ENCODE peak calls at places on chromosomes 5 and 9, in eight cellular contexts. One of them, this sample, is unnamed.

GRCh38 chr9:135090081-135090480 is 2.6 kb downstream of the OLFM1 start:
- DNase-seq in activated CD4-positive, CD25-positive, alpha-beta regulatory T cell treated with anti-CD3 and anti-CD28 coated beads, Interleukin-2, amount 50 U/mL, for 72 hours: no peak
- DNase-seq in T47D: no peak
- DNase-seq in NAMALWA: no peak
- DNase-seq in SJSA1: no peak
- DNase-seq in ureter: no peak
- DNase-seq in esophagus squamous epithelium: no peak
- DNase-seq in M059J: no peak
- DNase-seq in this sample: no peak

GRCh38 chr9:101465330-101465915 is 29.8 kb upstream of the ALDOB start:
- DNase-seq in M059J: peak; percentile 85
- DNase-seq in activated CD4-positive, CD25-positive, alpha-beta regulatory T cell treated with anti-CD3 and anti-CD28 coated beads, Interleukin-2, amount 50 U/mL, for 72 hours: no peak
- DNase-seq in ureter: peak; percentile 56
- DNase-seq in NAMALWA: peak; percentile 47
- DNase-seq in esophagus squamous epithelium: no peak
- DNase-seq in SJSA1: peak; percentile 47
- DNase-seq in T47D: peak; percentile 76
- DNase-seq in this sample: peak; percentile 86

GRCh38 chr9:13118294-13118693 is 161.2 kb downstream of the MPDZ start:
- DNase-seq in ureter: no peak
- DNase-seq in NAMALWA: no peak
- DNase-seq in SJSA1: no peak
- DNase-seq in M059J: no peak
- DNase-seq in esophagus squamous epithelium: no peak
- DNase-seq in T47D: no peak
- DNase-seq in activated CD4-positive, CD25-positive, alpha-beta regulatory T cell treated with anti-CD3 and anti-CD28 coated beads, Interleukin-2, amount 50 U/mL, for 72 hours: no peak
- DNase-seq in this sample: no peak

GRCh38 chr9:136103651-136104487 is 8.8 kb upstream of the NACC2 start:
- DNase-seq in activated CD4-positive, CD25-positive, alpha-beta regulatory T cell treated with anti-CD3 and anti-CD28 coated beads, Interleukin-2, amount 50 U/mL, for 72 hours: no peak
- DNase-seq in NAMALWA: no peak
- DNase-seq in esophagus squamous epithelium: no peak
- DNase-seq in SJSA1: no peak
- DNase-seq in ureter: no peak
- DNase-seq in M059J: no peak
- DNase-seq in T47D: no peak
- DNase-seq in this sample: peak; percentile 62

GRCh38 chr5:54703091-54703490 is 185.5 kb downstream of the SNX18 start:
- DNase-seq in ureter: peak; percentile 51
- DNase-seq in esophagus squamous epithelium: no peak
- DNase-seq in NAMALWA: no peak
- DNase-seq in T47D: no peak
- DNase-seq in M059J: peak; percentile 95
- DNase-seq in activated CD4-positive, CD25-positive, alpha-beta regulatory T cell treated with anti-CD3 and anti-CD28 coated beads, Interleukin-2, amount 50 U/mL, for 72 hours: no peak
- DNase-seq in SJSA1: peak; percentile 64
- DNase-seq in this sample: no peak

GRCh38 chr9:126516561-126516935 is 97.2 kb upstream of the LMX1B start:
- DNase-seq in T47D: no peak
- DNase-seq in M059J: no peak
- DNase-seq in NAMALWA: no peak
- DNase-seq in activated CD4-positive, CD25-positive, alpha-beta regulatory T cell treated with anti-CD3 and anti-CD28 coated beads, Interleukin-2, amount 50 U/mL, for 72 hours: no peak
- DNase-seq in esophagus squamous epithelium: no peak
- DNase-seq in ureter: no peak
- DNase-seq in SJSA1: no peak
- DNase-seq in this sample: no peak

GRCh38 chr9:15592317-15592716 is 39.5 kb downstream of the CCDC171 start:
- DNase-seq in T47D: no peak
- DNase-seq in NAMALWA: no peak
- DNase-seq in ureter: no peak
- DNase-seq in esophagus squamous epithelium: no peak
- DNase-seq in M059J: no peak
- DNase-seq in SJSA1: no peak
- DNase-seq in activated CD4-positive, CD25-positive, alpha-beta regulatory T cell treated with anti-CD3 and anti-CD28 coated beads, Interleukin-2, amount 50 U/mL, for 72 hours: no peak
- DNase-seq in this sample: no peak

GRCh38 chr5:35183243-35183955 is 46.9 kb downstream of the PRLR start:
- DNase-seq in activated CD4-positive, CD25-positive, alpha-beta regulatory T cell treated with anti-CD3 and anti-CD28 coated beads, Interleukin-2, amount 50 U/mL, for 72 hours: no peak
- DNase-seq in T47D: peak; percentile 77
- DNase-seq in NAMALWA: peak; percentile 67
- DNase-seq in esophagus squamous epithelium: no peak
- DNase-seq in SJSA1: no peak
- DNase-seq in M059J: peak; percentile 78
- DNase-seq in ureter: no peak
- DNase-seq in this sample: no peak

GRCh38 chr5:38518341-38518740 is 38.1 kb downstream of the LIFR start:
- DNase-seq in NAMALWA: no peak
- DNase-seq in esophagus squamous epithelium: no peak
- DNase-seq in M059J: peak; percentile 15
- DNase-seq in ureter: no peak
- DNase-seq in T47D: no peak
- DNase-seq in SJSA1: no peak
- DNase-seq in activated CD4-positive, CD25-positive, alpha-beta regulatory T cell treated with anti-CD3 and anti-CD28 coated beads, Interleukin-2, amount 50 U/mL, for 72 hours: no peak
- DNase-seq in this sample: no peak

GRCh38 chr5:9363026-9363793 is 182.7 kb downstream of the SEMA5A start:
- DNase-seq in ureter: no peak
- DNase-seq in T47D: no peak
- DNase-seq in esophagus squamous epithelium: no peak
- DNase-seq in M059J: no peak
- DNase-seq in activated CD4-positive, CD25-positive, alpha-beta regulatory T cell treated with anti-CD3 and anti-CD28 coated beads, Interleukin-2, amount 50 U/mL, for 72 hours: no peak
- DNase-seq in NAMALWA: no peak
- DNase-seq in SJSA1: no peak
- DNase-seq in this sample: no peak

GRCh38 chr5:54889826-54890225 is 95.6 kb downstream of the ESM1 start:
- DNase-seq in ureter: no peak
- DNase-seq in activated CD4-positive, CD25-positive, alpha-beta regulatory T cell treated with anti-CD3 and anti-CD28 coated beads, Interleukin-2, amount 50 U/mL, for 72 hours: no peak
- DNase-seq in NAMALWA: no peak
- DNase-seq in esophagus squamous epithelium: no peak
- DNase-seq in M059J: peak; percentile 97
- DNase-seq in T47D: peak; percentile 91
- DNase-seq in SJSA1: no peak
- DNase-seq in this sample: no peak

GRCh38 chr5:99032234-99033013 is 103.6 kb upstream of the CHD1 start:
- DNase-seq in activated CD4-positive, CD25-positive, alpha-beta regulatory T cell treated with anti-CD3 and anti-CD28 coated beads, Interleukin-2, amount 50 U/mL, for 72 hours: no peak
- DNase-seq in NAMALWA: peak; percentile 67
- DNase-seq in M059J: peak; percentile 79
- DNase-seq in ureter: peak; percentile 61
- DNase-seq in esophagus squamous epithelium: no peak
- DNase-seq in T47D: peak; percentile 79
- DNase-seq in SJSA1: peak; percentile 65
- DNase-seq in this sample: peak; percentile 59

GRCh38 chr9:125241863-125242739 is 958 bp upstream of the HSPA5 start:
- DNase-seq in NAMALWA: peak; percentile 29
- DNase-seq in M059J: no peak
- DNase-seq in activated CD4-positive, CD25-positive, alpha-beta regulatory T cell treated with anti-CD3 and anti-CD28 coated beads, Interleukin-2, amount 50 U/mL, for 72 hours: no peak
- DNase-seq in T47D: no peak
- DNase-seq in SJSA1: peak; percentile 59
- DNase-seq in esophagus squamous epithelium: no peak
- DNase-seq in ureter: peak; percentile 55
- DNase-seq in this sample: peak; percentile 42

GRCh38 chr9:84254972-84255371 is 85.6 kb downstream of the SLC28A3 start:
- DNase-seq in ureter: peak; percentile 68
- DNase-seq in M059J: no peak
- DNase-seq in T47D: peak; percentile 80
- DNase-seq in esophagus squamous epithelium: no peak
- DNase-seq in activated CD4-positive, CD25-positive, alpha-beta regulatory T cell treated with anti-CD3 and anti-CD28 coated beads, Interleukin-2, amount 50 U/mL, for 72 hours: no peak
- DNase-seq in SJSA1: no peak
- DNase-seq in NAMALWA: no peak
- DNase-seq in this sample: no peak

GRCh38 chr5:132821791-132822190 is 8.7 kb downstream of the SHROOM1 start:
- DNase-seq in M059J: peak; percentile 26
- DNase-seq in T47D: no peak
- DNase-seq in SJSA1: peak; percentile 59
- DNase-seq in activated CD4-positive, CD25-positive, alpha-beta regulatory T cell treated with anti-CD3 and anti-CD28 coated beads, Interleukin-2, amount 50 U/mL, for 72 hours: no peak
- DNase-seq in esophagus squamous epithelium: no peak
- DNase-seq in NAMALWA: no peak
- DNase-seq in ureter: no peak
- DNase-seq in this sample: no peak

GRCh38 chr9:117926031-117926655 is 221.9 kb downstream of the TLR4 start:
- DNase-seq in esophagus squamous epithelium: no peak
- DNase-seq in SJSA1: no peak
- DNase-seq in activated CD4-positive, CD25-positive, alpha-beta regulatory T cell treated with anti-CD3 and anti-CD28 coated beads, Interleukin-2, amount 50 U/mL, for 72 hours: no peak
- DNase-seq in M059J: peak; percentile 54
- DNase-seq in T47D: no peak
- DNase-seq in ureter: no peak
- DNase-seq in NAMALWA: no peak
- DNase-seq in this sample: no peak

GRCh38 chr5:44389410-44389879 is at the start of gene FGF10:
- DNase-seq in M059J: no peak
- DNase-seq in T47D: no peak
- DNase-seq in ureter: peak; percentile 62
- DNase-seq in activated CD4-positive, CD25-positive, alpha-beta regulatory T cell treated with anti-CD3 and anti-CD28 coated beads, Interleukin-2, amount 50 U/mL, for 72 hours: no peak
- DNase-seq in SJSA1: no peak
- DNase-seq in NAMALWA: no peak
- DNase-seq in esophagus squamous epithelium: no peak
- DNase-seq in this sample: peak; percentile 14

GRCh38 chr5:133393776-133394476 is 218.4 kb downstream of the FSTL4 start:
- DNase-seq in M059J: no peak
- DNase-seq in ureter: no peak
- DNase-seq in NAMALWA: no peak
- DNase-seq in activated CD4-positive, CD25-positive, alpha-beta regulatory T cell treated with anti-CD3 and anti-CD28 coated beads, Interleukin-2, amount 50 U/mL, for 72 hours: no peak
- DNase-seq in esophagus squamous epithelium: no peak
- DNase-seq in T47D: no peak
- DNase-seq in SJSA1: peak; percentile 40
- DNase-seq in this sample: no peak

GRCh38 chr9:127264462-127265040 is at the start of gene GARNL3:
- DNase-seq in SJSA1: no peak
- DNase-seq in M059J: no peak
- DNase-seq in T47D: no peak
- DNase-seq in ureter: no peak
- DNase-seq in NAMALWA: no peak
- DNase-seq in esophagus squamous epithelium: no peak
- DNase-seq in activated CD4-positive, CD25-positive, alpha-beta regulatory T cell treated with anti-CD3 and anti-CD28 coated beads, Interleukin-2, amount 50 U/mL, for 72 hours: no peak
- DNase-seq in this sample: no peak